ENCODE peak calls at places on chromosome 7, in eight cellular contexts. Z, N, P, O, T, G, F and D are unnamed samples.
A peak's percentile ranks its signal among the peaks of the same experiment; 100 is the strongest.

GRCh38 chr7:83821866-83822265 is 172.9 kb upstream of the SEMA3E start:
- DNase-seq in Z (no peak), N (no peak), P (no peak), O (no peak), T (no peak), G (no peak), F (no peak), D (no peak)

GRCh38 chr7:142718314-142718713 is 31.0 kb upstream of the PRSS1 start:
- DNase-seq in Z (no peak), N (no peak), P (no peak), O (no peak), T (no peak), G (no peak), F (no peak), D (no peak)

GRCh38 chr7:117834983-117835664 is 38.1 kb downstream of the CTTNBP2 start:
- DNase-seq in Z (no peak), N (no peak), P (no peak), O (no peak), T (no peak), G (no peak), F (no peak), D (no peak)

GRCh38 chr7:132404261-132404660 is 172.0 kb downstream of the PLXNA4 start:
- DNase-seq in Z (no peak), N (no peak), P (no peak), O (peak; percentile 59), T (no peak), G (no peak), F (no peak), D (no peak)

GRCh38 chr7:78499966-78500365 is 701.4 kb downstream of the PHTF2 start:
- DNase-seq in Z (peak; percentile 44), N (no peak), P (no peak), O (no peak), T (no peak), G (no peak), F (no peak), D (no peak)

GRCh38 chr7:122307228-122307619 is 2.7 kb upstream of the FEZF1 start:
- DNase-seq in Z (no peak), N (no peak), P (no peak), O (no peak), T (no peak), G (no peak), F (peak; percentile 53), D (no peak)

GRCh38 chr7:6026917-6027316 is 4.3 kb upstream of the ANKRD61 start:
- DNase-seq in Z (no peak), N (no peak), P (no peak), O (peak; percentile 73), T (no peak), G (no peak), F (no peak), D (no peak)

GRCh38 chr7:93148135-93148534 is at the start of gene SAMD9L:
- DNase-seq in Z (peak; percentile 28), N (no peak), P (no peak), O (no peak), T (no peak), G (peak; percentile 4), F (peak; percentile 58), D (no peak)

GRCh38 chr7:102395620-102395957 is 574 bp upstream of the PRKRIP1 start:
- DNase-seq in Z (peak; percentile 19), N (no peak), P (no peak), O (no peak), T (no peak), G (no peak), F (no peak), D (no peak)

GRCh38 chr7:128005117-128005516 is 26.1 kb downstream of the LRRC4 start:
- DNase-seq in Z (no peak), N (no peak), P (no peak), O (no peak), T (no peak), G (no peak), F (no peak), D (no peak)

GRCh38 chr7:84786073-84786472 is 400.8 kb downstream of the SEMA3D start:
- DNase-seq in Z (no peak), N (no peak), P (no peak), O (no peak), T (no peak), G (no peak), F (no peak), D (no peak)

GRCh38 chr7:130394421-130395188 is 14.3 kb downstream of the CPA1 start:
- DNase-seq in Z (no peak), N (no peak), P (no peak), O (no peak), T (no peak), G (no peak), F (no peak), D (no peak)

GRCh38 chr7:157352506-157352905 is 15.7 kb downstream of the DNAJB6 start:
- DNase-seq in Z (no peak), N (no peak), P (no peak), O (no peak), T (no peak), G (no peak), F (no peak), D (no peak)

GRCh38 chr7:157348548-157348947 is 11.7 kb downstream of the DNAJB6 start:
- DNase-seq in Z (no peak), N (peak; percentile 10), P (no peak), O (no peak), T (no peak), G (no peak), F (no peak), D (no peak)

DNA sequence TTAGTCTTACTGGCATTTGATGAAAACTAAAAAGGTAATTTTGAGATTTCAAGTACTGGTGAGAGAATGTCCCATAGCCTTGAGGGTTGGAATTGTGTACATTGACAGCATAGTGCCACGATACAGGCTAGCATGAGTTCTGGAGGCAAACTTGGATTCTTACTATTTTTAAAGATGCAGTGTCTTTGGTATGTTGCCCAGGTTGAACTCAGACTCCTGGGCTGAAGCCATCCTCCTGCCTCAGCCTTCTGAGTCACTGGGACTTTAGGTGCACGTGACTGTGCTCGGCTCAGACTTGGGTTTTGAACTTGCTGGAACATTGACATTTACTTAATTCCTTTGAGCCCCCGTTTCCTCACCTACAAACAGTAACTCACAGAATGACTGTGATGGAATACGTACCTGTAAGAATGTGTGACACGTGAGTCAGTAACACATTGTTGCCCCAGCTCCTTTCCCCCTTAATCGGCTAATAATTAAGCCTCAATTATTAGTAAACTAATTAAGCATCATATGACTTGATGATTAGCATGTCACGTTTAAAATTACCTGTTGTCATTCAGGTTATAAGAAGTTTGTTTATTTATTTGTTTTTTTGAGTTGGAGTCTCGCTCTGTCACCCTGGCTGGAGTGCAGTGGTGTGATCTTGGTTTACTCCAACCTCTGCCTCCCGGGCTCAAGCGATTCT is 10.6 kb downstream of the DNAJB6 start:
- DNase-seq in Z (peak; percentile 85), N (peak; percentile 21), P (no peak), O (no peak), T (peak; percentile 22), G (peak; percentile 46), F (no peak), D (no peak)
- H3K4me1 ChIP-seq in Z (peaks cover 5% of the 10 kb centered on the region), N (no peaks in the 10 kb centered on the region), P (peaks cover 81% of the 10 kb centered on the region), O (peaks cover 97% of the 10 kb centered on the region), T (peaks cover 79% of the 10 kb centered on the region), G (peaks cover 27% of the 10 kb centered on the region), F (no peaks in the 10 kb centered on the region), D (peaks cover 3% of the 10 kb centered on the region)

GRCh38 chr7:157003445-157004049 is 6.9 kb downstream of the MNX1 start:
- DNase-seq in Z (no peak), N (no peak), P (no peak), O (no peak), T (no peak), G (no peak), F (peak; percentile 0), D (no peak)
- H3K4me1 ChIP-seq in Z (no peaks in the 10 kb centered on the region), N (no peaks in the 10 kb centered on the region), P (peaks cover 39% of the 10 kb centered on the region), O (peaks cover 76% of the 10 kb centered on the region), T (peaks cover 12% of the 10 kb centered on the region), G (peaks cover 22% of the 10 kb centered on the region), F (no peaks in the 10 kb centered on the region), D (peaks cover 6% of the 10 kb centered on the region)

GRCh38 chr7:30697716-30698460 is 15.6 kb upstream of the CRHR2 start:
- DNase-seq in Z (no peak), N (no peak), P (no peak), O (peak; percentile 60), T (no peak), G (no peak), F (no peak), D (no peak)
- H3K4me1 ChIP-seq in Z (no peaks in the 10 kb centered on the region), N (no peaks in the 10 kb centered on the region), P (peaks cover 37% of the 10 kb centered on the region), O (no peaks in the 10 kb centered on the region), T (peaks cover 27% of the 10 kb centered on the region), G (no peaks in the 10 kb centered on the region), F (no peaks in the 10 kb centered on the region), D (peaks cover 5% of the 10 kb centered on the region)

GRCh38 chr7:50212666-50213621 is 91.6 kb upstream of the IKZF1 start:
- DNase-seq in Z (no peak), N (no peak), P (no peak), O (peak; percentile 87), T (no peak), G (no peak), F (no peak), D (no peak)
- H3K4me1 ChIP-seq in Z (no peaks in the 10 kb centered on the region), N (no peaks in the 10 kb centered on the region), P (no peaks in the 10 kb centered on the region), O (peaks cover 41% of the 10 kb centered on the region), T (no peaks in the 10 kb centered on the region), G (no peaks in the 10 kb centered on the region), F (no peaks in the 10 kb centered on the region), D (no peaks in the 10 kb centered on the region)